ENCODE peak calls at places on chromosome 18, in ten cellular contexts. One of them, this sample, is unnamed.

GRCh38 chr18:59207506-59207905 is 12.5 kb upstream of the GRP start:
- DNase-seq in NCI-H2029 treated with DMSO at 0.1 percent for 48 hours: no peak
- DNase-seq in activated T-cell treated with anti-CD3 and anti-CD28 coated beads, Interleukin-2, amount 50 U/mL, for 1 hour: no peak
- DNase-seq in AG04450: no peak
- DNase-seq in spleen: no peak
- DNase-seq in NCI-H524: no peak
- DNase-seq in GF-D8: no peak
- DNase-seq in tibial nerve: no peak
- DNase-seq in activated CD4-positive, alpha-beta memory T cell treated with anti-CD3 and anti-CD28 coated beads for 36 hours: no peak
- DNase-seq in cardiac fibroblast: no peak
- DNase-seq in this sample: no peak

GRCh38 chr18:38751897-38752296 is 1186.3 kb upstream of the CELF4 start:
- DNase-seq in activated CD4-positive, alpha-beta memory T cell treated with anti-CD3 and anti-CD28 coated beads for 36 hours: peak; percentile 35
- DNase-seq in tibial nerve: no peak
- DNase-seq in cardiac fibroblast: no peak
- DNase-seq in activated T-cell treated with anti-CD3 and anti-CD28 coated beads, Interleukin-2, amount 50 U/mL, for 1 hour: no peak
- DNase-seq in NCI-H2029 treated with DMSO at 0.1 percent for 48 hours: no peak
- DNase-seq in AG04450: no peak
- DNase-seq in GF-D8: no peak
- DNase-seq in spleen: no peak
- DNase-seq in NCI-H524: no peak
- DNase-seq in this sample: peak; percentile 74

GRCh38 chr18:39480494-39481245 is 1915.1 kb upstream of the CELF4 start:
- DNase-seq in tibial nerve: no peak
- DNase-seq in GF-D8: no peak
- DNase-seq in NCI-H2029 treated with DMSO at 0.1 percent for 48 hours: no peak
- DNase-seq in AG04450: peak; percentile 24
- DNase-seq in activated T-cell treated with anti-CD3 and anti-CD28 coated beads, Interleukin-2, amount 50 U/mL, for 1 hour: no peak
- DNase-seq in NCI-H524: no peak
- DNase-seq in spleen: no peak
- DNase-seq in activated CD4-positive, alpha-beta memory T cell treated with anti-CD3 and anti-CD28 coated beads for 36 hours: no peak
- DNase-seq in cardiac fibroblast: no peak
- DNase-seq in this sample: no peak

GRCh38 chr18:77754475-77755044 is 504.9 kb downstream of the GALR1 start:
- DNase-seq in cardiac fibroblast: no peak
- DNase-seq in tibial nerve: no peak
- DNase-seq in spleen: no peak
- DNase-seq in NCI-H524: no peak
- DNase-seq in NCI-H2029 treated with DMSO at 0.1 percent for 48 hours: no peak
- DNase-seq in GF-D8: no peak
- DNase-seq in activated CD4-positive, alpha-beta memory T cell treated with anti-CD3 and anti-CD28 coated beads for 36 hours: no peak
- DNase-seq in AG04450: no peak
- DNase-seq in activated T-cell treated with anti-CD3 and anti-CD28 coated beads, Interleukin-2, amount 50 U/mL, for 1 hour: no peak
- DNase-seq in this sample: no peak

GRCh38 chr18:24659837-24660720 is 199.6 kb downstream of the HRH4 start:
- DNase-seq in activated CD4-positive, alpha-beta memory T cell treated with anti-CD3 and anti-CD28 coated beads for 36 hours: peak; percentile 44
- DNase-seq in tibial nerve: peak; percentile 29
- DNase-seq in AG04450: no peak
- DNase-seq in cardiac fibroblast: peak; percentile 5
- DNase-seq in NCI-H2029 treated with DMSO at 0.1 percent for 48 hours: no peak
- DNase-seq in NCI-H524: no peak
- DNase-seq in activated T-cell treated with anti-CD3 and anti-CD28 coated beads, Interleukin-2, amount 50 U/mL, for 1 hour: peak; percentile 19
- DNase-seq in spleen: peak; percentile 80
- DNase-seq in GF-D8: no peak
- DNase-seq in this sample: no peak

GRCh38 chr18:22355598-22355997 is 62.1 kb downstream of the CTAGE1 start:
- DNase-seq in tibial nerve: no peak
- DNase-seq in NCI-H524: no peak
- DNase-seq in spleen: no peak
- DNase-seq in activated CD4-positive, alpha-beta memory T cell treated with anti-CD3 and anti-CD28 coated beads for 36 hours: no peak
- DNase-seq in activated T-cell treated with anti-CD3 and anti-CD28 coated beads, Interleukin-2, amount 50 U/mL, for 1 hour: no peak
- DNase-seq in NCI-H2029 treated with DMSO at 0.1 percent for 48 hours: no peak
- DNase-seq in AG04450: no peak
- DNase-seq in GF-D8: no peak
- DNase-seq in cardiac fibroblast: no peak
- DNase-seq in this sample: no peak

GRCh38 chr18:44051088-44051487 is 629.6 kb upstream of the SETBP1 start:
- DNase-seq in GF-D8: no peak
- DNase-seq in cardiac fibroblast: no peak
- DNase-seq in tibial nerve: no peak
- DNase-seq in spleen: no peak
- DNase-seq in activated T-cell treated with anti-CD3 and anti-CD28 coated beads, Interleukin-2, amount 50 U/mL, for 1 hour: no peak
- DNase-seq in activated CD4-positive, alpha-beta memory T cell treated with anti-CD3 and anti-CD28 coated beads for 36 hours: no peak
- DNase-seq in NCI-H524: peak; percentile 18
- DNase-seq in AG04450: no peak
- DNase-seq in NCI-H2029 treated with DMSO at 0.1 percent for 48 hours: no peak
- DNase-seq in this sample: peak; percentile 17

GRCh38 chr18:42937434-42937833 is 178.1 kb downstream of the RIT2 start:
- DNase-seq in activated T-cell treated with anti-CD3 and anti-CD28 coated beads, Interleukin-2, amount 50 U/mL, for 1 hour: no peak
- DNase-seq in spleen: no peak
- DNase-seq in NCI-H524: no peak
- DNase-seq in cardiac fibroblast: no peak
- DNase-seq in activated CD4-positive, alpha-beta memory T cell treated with anti-CD3 and anti-CD28 coated beads for 36 hours: no peak
- DNase-seq in GF-D8: no peak
- DNase-seq in NCI-H2029 treated with DMSO at 0.1 percent for 48 hours: no peak
- DNase-seq in tibial nerve: no peak
- DNase-seq in AG04450: no peak
- DNase-seq in this sample: no peak

GRCh38 chr18:9130195-9130594 is 6.4 kb upstream of the ANKRD12 start:
- DNase-seq in cardiac fibroblast: no peak
- DNase-seq in tibial nerve: no peak
- DNase-seq in NCI-H524: no peak
- DNase-seq in activated T-cell treated with anti-CD3 and anti-CD28 coated beads, Interleukin-2, amount 50 U/mL, for 1 hour: no peak
- DNase-seq in NCI-H2029 treated with DMSO at 0.1 percent for 48 hours: no peak
- DNase-seq in GF-D8: no peak
- DNase-seq in AG04450: no peak
- DNase-seq in activated CD4-positive, alpha-beta memory T cell treated with anti-CD3 and anti-CD28 coated beads for 36 hours: no peak
- DNase-seq in spleen: no peak
- DNase-seq in this sample: no peak

GRCh38 chr18:51236225-51236624 is 38.7 kb upstream of the MEX3C start:
- DNase-seq in AG04450: no peak
- DNase-seq in activated T-cell treated with anti-CD3 and anti-CD28 coated beads, Interleukin-2, amount 50 U/mL, for 1 hour: no peak
- DNase-seq in cardiac fibroblast: peak; percentile 83
- DNase-seq in NCI-H524: no peak
- DNase-seq in GF-D8: no peak
- DNase-seq in activated CD4-positive, alpha-beta memory T cell treated with anti-CD3 and anti-CD28 coated beads for 36 hours: peak; percentile 14
- DNase-seq in tibial nerve: no peak
- DNase-seq in spleen: no peak
- DNase-seq in NCI-H2029 treated with DMSO at 0.1 percent for 48 hours: no peak
- DNase-seq in this sample: no peak